ENCODE peak calls at places on chromosomes 11 and 22, in five cellular contexts. One of them, this sample, is unnamed.

GRCh38 chr11:12599408-12600143 is 74.6 kb upstream of the TEAD1 start:
- DNase-seq in ascending aorta: peak; percentile 65
- DNase-seq in tibial artery: peak; percentile 70
- DNase-seq in cardiac muscle cell: peak; percentile 55
- DNase-seq in heart left ventricle: peak; percentile 22
- DNase-seq in this sample: no peak

GRCh38 chr11:9765320-9766101 is 101.6 kb downstream of the SWAP70 start:
- DNase-seq in ascending aorta: no peak
- DNase-seq in tibial artery: peak; percentile 76
- DNase-seq in cardiac muscle cell: peak; percentile 79
- DNase-seq in heart left ventricle: peak; percentile 80
- DNase-seq in this sample: no peak

GRCh38 chr11:96342131-96342970 is 644 bp downstream of the MAML2 start:
- DNase-seq in ascending aorta: no peak
- DNase-seq in tibial artery: no peak
- DNase-seq in cardiac muscle cell: no peak
- DNase-seq in heart left ventricle: no peak
- DNase-seq in this sample: no peak

GRCh38 chr11:61541568-61541967 is 33.0 kb downstream of the LRRC10B start:
- DNase-seq in ascending aorta: no peak
- DNase-seq in tibial artery: no peak
- DNase-seq in cardiac muscle cell: no peak
- DNase-seq in heart left ventricle: no peak
- DNase-seq in this sample: no peak

GRCh38 chr11:109707411-109707810 is 285.4 kb downstream of the C11orf87 start:
- DNase-seq in ascending aorta: peak; percentile 68
- DNase-seq in tibial artery: no peak
- DNase-seq in cardiac muscle cell: no peak
- DNase-seq in heart left ventricle: no peak
- DNase-seq in this sample: no peak

GRCh38 chr11:62613275-62613864 is 313 bp downstream of the ROM1 start:
- DNase-seq in ascending aorta: peak; percentile 80
- DNase-seq in tibial artery: no peak
- DNase-seq in cardiac muscle cell: no peak
- DNase-seq in heart left ventricle: no peak
- DNase-seq in this sample: peak; percentile 40

GRCh38 chr22:43884600-43885318 is 7.1 kb downstream of the PNPLA5 start:
- DNase-seq in ascending aorta: no peak
- DNase-seq in tibial artery: no peak
- DNase-seq in cardiac muscle cell: peak; percentile 68
- DNase-seq in heart left ventricle: peak; percentile 38
- DNase-seq in this sample: no peak

GRCh38 chr11:14980854-14981253 is 8.7 kb upstream of the CALCA start:
- DNase-seq in ascending aorta: peak; percentile 78
- DNase-seq in tibial artery: peak; percentile 73
- DNase-seq in cardiac muscle cell: no peak
- DNase-seq in heart left ventricle: no peak
- DNase-seq in this sample: no peak

GRCh38 chr11:130131957-130132850 is 27.4 kb upstream of the ST14 start:
- DNase-seq in ascending aorta: peak; percentile 76
- DNase-seq in tibial artery: no peak
- DNase-seq in cardiac muscle cell: peak; percentile 57
- DNase-seq in heart left ventricle: no peak
- DNase-seq in this sample: no peak

GRCh38 chr11:44760917-44761545 is 34.3 kb downstream of the TSPAN18 start:
- DNase-seq in ascending aorta: peak; percentile 81
- DNase-seq in tibial artery: peak; percentile 83
- DNase-seq in cardiac muscle cell: peak; percentile 40
- DNase-seq in heart left ventricle: peak; percentile 66
- DNase-seq in this sample: peak; percentile 54

GRCh38 chr11:1299621-1300020 is 9.8 kb downstream of the TOLLIP start:
- DNase-seq in ascending aorta: no peak
- DNase-seq in tibial artery: no peak
- DNase-seq in cardiac muscle cell: no peak
- DNase-seq in heart left ventricle: no peak
- DNase-seq in this sample: no peak

GRCh38 chr11:107821199-107821926 is 37.2 kb downstream of the SLC35F2 start:
- DNase-seq in ascending aorta: no peak
- DNase-seq in tibial artery: no peak
- DNase-seq in cardiac muscle cell: no peak
- DNase-seq in heart left ventricle: no peak
- DNase-seq in this sample: no peak

GRCh38 chr22:36227806-36228205 is 11.5 kb downstream of the APOL2 start:
- DNase-seq in ascending aorta: no peak
- DNase-seq in tibial artery: no peak
- DNase-seq in cardiac muscle cell: no peak
- DNase-seq in heart left ventricle: no peak
- DNase-seq in this sample: no peak

GRCh38 chr11:134762248-134763029 is 350.4 kb upstream of the B3GAT1 start:
- DNase-seq in ascending aorta: peak; percentile 49
- DNase-seq in tibial artery: no peak
- DNase-seq in cardiac muscle cell: no peak
- DNase-seq in heart left ventricle: no peak
- DNase-seq in this sample: no peak

GRCh38 chr11:118175600-118176399 is 639 bp downstream of the SCN2B start:
- DNase-seq in ascending aorta: no peak
- DNase-seq in tibial artery: no peak
- DNase-seq in cardiac muscle cell: no peak
- DNase-seq in heart left ventricle: no peak
- DNase-seq in this sample: no peak

GRCh38 chr11:64266339-64266738 is 15.0 kb downstream of the PLCB3 start:
- DNase-seq in ascending aorta: no peak
- DNase-seq in tibial artery: no peak
- DNase-seq in cardiac muscle cell: no peak
- DNase-seq in heart left ventricle: no peak
- DNase-seq in this sample: no peak

GRCh38 chr11:64267207-64267945 is 16.0 kb downstream of the PLCB3 start:
- DNase-seq in ascending aorta: no peak
- DNase-seq in tibial artery: no peak
- DNase-seq in cardiac muscle cell: no peak
- DNase-seq in heart left ventricle: no peak
- DNase-seq in this sample: no peak

GRCh38 chr11:64268687-64269379 is 15.6 kb downstream of the BAD start:
- DNase-seq in ascending aorta: peak; percentile 87
- DNase-seq in tibial artery: peak; percentile 88
- DNase-seq in cardiac muscle cell: no peak
- DNase-seq in heart left ventricle: peak; percentile 68
- DNase-seq in this sample: no peak

GRCh38 chr11:64269380-64270234 is 14.9 kb downstream of the BAD start:
- DNase-seq in ascending aorta: peak; percentile 99
- DNase-seq in tibial artery: peak; percentile 99
- DNase-seq in cardiac muscle cell: peak; percentile 99
- DNase-seq in heart left ventricle: peak; percentile 99
- DNase-seq in this sample: peak; percentile 93

DNA sequence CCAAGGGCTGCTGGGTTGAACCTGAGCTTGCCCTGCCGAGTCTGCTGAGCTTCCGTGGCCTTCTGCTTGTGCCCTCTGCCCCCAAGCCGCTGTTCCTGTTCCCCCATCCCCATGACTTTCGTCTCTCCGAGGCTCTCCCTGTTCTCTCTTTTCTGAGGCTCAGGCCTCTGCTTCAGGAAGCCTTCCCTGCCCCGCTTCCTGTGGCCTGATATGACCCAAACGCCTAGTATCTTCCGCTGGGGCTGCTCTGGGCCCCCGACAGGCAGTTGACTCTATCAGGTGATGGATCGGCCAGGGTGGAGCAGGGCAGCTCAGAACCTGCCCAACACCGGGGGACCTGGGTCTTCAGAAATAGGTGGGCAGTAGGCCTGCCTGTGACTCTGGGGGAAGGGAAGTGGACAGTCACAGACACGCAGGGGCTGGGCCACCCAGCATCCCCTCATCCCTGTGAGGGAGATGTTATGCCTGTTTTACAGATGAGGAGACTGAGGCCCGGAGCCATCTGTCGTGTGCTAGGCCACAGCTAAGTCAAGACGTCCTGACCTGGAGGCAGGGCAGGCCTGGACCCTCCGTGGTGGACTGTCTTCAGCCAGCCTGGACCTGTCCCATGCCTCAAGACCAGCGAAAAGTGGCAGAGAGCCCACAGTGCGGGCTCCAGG is 16.3 kb downstream of the BAD start:
- DNase-seq in ascending aorta: no peak
- DNase-seq in tibial artery: peak; percentile 82
- DNase-seq in cardiac muscle cell: no peak
- DNase-seq in heart left ventricle: peak; percentile 54
- DNase-seq in this sample: no peak
- H3K27ac ChIP-seq in ascending aorta: peak overlapping the region; percentile 98
- H3K27ac ChIP-seq in tibial artery: peak overlapping the region; percentile 96
- H3K27ac ChIP-seq in cardiac muscle cell: peak overlapping the region; percentile 89
- H3K27ac ChIP-seq in heart left ventricle: peak overlapping the region; percentile 97
- H3K27ac ChIP-seq in this sample: peak overlapping the region; percentile 92

DNA sequence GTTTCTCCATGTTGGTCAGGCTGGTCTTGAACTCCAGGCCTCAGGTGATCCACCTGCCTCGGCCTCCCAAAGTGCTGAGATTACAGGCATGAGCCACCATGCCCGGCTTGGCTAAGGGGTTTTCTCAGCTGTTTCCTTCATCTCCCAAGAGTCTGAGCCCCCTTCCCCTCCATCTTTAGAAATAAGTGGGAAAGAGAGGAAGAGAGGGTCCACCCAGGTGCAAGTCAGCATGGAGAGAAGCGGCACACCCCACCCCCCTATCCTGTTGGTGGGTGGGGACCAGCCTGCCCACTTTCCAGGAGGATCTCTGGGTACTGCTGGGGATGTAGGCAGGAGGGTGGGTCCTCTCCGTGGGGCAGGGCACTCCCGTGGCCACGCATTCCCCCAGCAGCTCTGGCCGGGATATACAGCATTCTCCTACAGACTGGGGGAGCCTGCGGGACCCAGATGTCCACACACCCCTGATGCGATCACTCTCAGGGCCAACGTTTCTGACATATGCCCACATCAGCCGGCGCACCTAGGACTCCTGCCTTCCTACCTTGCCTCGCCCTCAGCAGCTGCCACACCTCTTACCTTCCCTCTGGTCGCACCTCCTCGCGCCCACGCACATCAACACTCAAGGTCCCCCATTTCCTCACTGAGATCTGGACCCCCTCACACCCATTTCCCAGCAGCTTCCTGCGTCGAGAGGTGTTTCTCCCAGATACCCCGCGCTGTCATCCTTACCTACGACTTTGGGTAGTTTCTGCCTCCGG is 8.9 kb downstream of the SCARF2 start:
- DNase-seq in ascending aorta: no peak
- DNase-seq in tibial artery: peak; percentile 54
- DNase-seq in cardiac muscle cell: no peak
- DNase-seq in heart left ventricle: no peak
- DNase-seq in this sample: no peak
- H3K4me3 ChIP-seq in ascending aorta: peak overlapping the region; percentile 14
- H3K4me3 ChIP-seq in tibial artery: peak overlapping the region; percentile 24
- H3K4me3 ChIP-seq in cardiac muscle cell: no peak overlapping the region
- H3K4me3 ChIP-seq in heart left ventricle: peak overlapping the region; percentile 28
- H3K4me3 ChIP-seq in this sample: peak overlapping the region; percentile 55

DNA sequence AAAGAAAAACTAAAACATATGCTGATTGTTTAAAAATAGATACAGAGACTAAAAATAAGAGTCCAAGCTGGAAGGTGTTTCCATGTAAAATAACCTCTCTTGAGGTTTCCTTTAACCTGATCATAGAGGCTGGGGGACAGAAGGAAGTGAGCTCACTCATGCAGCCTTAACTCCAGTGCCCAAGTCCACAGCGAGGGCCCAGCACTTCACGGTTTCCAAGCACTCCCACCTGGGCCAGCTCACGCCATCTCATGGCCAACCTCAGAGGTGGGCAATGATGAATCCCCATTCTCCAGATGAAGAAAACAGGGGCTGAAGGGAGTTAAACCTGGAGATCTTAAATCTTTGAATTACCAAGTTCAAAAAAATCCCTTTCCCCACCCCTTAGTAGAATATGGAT is 14.9 kb upstream of the TFIP11 start:
- DNase-seq in ascending aorta: no peak
- DNase-seq in tibial artery: no peak
- DNase-seq in cardiac muscle cell: no peak
- DNase-seq in heart left ventricle: no peak
- DNase-seq in this sample: no peak
- H3K36me3 ChIP-seq in ascending aorta: peaks cover 20% of the 10 kb centered on the region
- H3K36me3 ChIP-seq in tibial artery: peaks cover 7% of the 10 kb centered on the region
- H3K36me3 ChIP-seq in cardiac muscle cell: no peaks in the 10 kb centered on the region
- H3K36me3 ChIP-seq in heart left ventricle: peaks cover 58% of the 10 kb centered on the region
- H3K36me3 ChIP-seq in this sample: peaks cover 4% of the 10 kb centered on the region

DNA sequence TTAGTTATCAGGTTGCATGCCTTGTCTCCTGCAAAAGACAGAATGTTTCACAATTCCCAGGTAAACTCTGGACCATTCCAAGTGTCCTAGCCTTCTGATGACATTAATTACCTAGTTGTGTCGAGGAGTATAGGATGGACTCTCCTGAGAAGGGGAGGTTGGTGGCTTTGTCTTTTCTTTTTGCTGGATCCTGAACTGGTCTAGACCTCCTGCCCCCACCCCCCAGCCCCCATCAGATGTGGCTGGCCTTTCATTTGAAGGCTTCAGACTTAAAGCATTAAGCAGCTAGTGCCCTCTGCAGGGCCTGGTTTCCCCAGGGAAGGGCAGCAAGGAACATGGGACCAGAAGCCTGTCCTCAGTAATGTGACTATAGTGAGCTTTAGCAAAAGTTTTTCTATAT is 9.7 kb downstream of the MCAM start:
- DNase-seq in ascending aorta: peak; percentile 71
- DNase-seq in tibial artery: peak; percentile 80
- DNase-seq in cardiac muscle cell: no peak
- DNase-seq in heart left ventricle: no peak
- DNase-seq in this sample: no peak
- H3K27ac ChIP-seq in ascending aorta: peak overlapping the region; percentile 99
- H3K27ac ChIP-seq in tibial artery: peak overlapping the region; percentile 99
- H3K27ac ChIP-seq in cardiac muscle cell: peak overlapping the region; percentile 60
- H3K27ac ChIP-seq in heart left ventricle: peak overlapping the region; percentile 78
- H3K27ac ChIP-seq in this sample: peak overlapping the region; percentile 91